ENCODE peak calls at places on chromosomes 1 and 21, in seven cellular contexts. M, W, X, T, Z, G and N are unnamed samples.

GRCh38 chr1:201146626-201147390 is 7.5 kb downstream of the TMEM9 start:
- DNase-seq in M (no peak), W (no peak), X (no peak), T (no peak), Z (no peak), G (no peak), N (no peak)

GRCh38 chr21:36479415-36480402 is at the start of gene CLDN14:
- DNase-seq in M (no peak), W (no peak), X (no peak), T (no peak), Z (no peak), G (peak), N (no peak)

GRCh38 chr1:223031690-223032601 is 111.1 kb downstream of the TLR5 start:
- DNase-seq in M (no peak), W (no peak), X (no peak), T (no peak), Z (peak), G (peak), N (peak)

GRCh38 chr1:207084241-207084640 is 4.4 kb upstream of the C4BPB start:
- DNase-seq in M (no peak), W (no peak), X (no peak), T (no peak), Z (no peak), G (no peak), N (no peak)

GRCh38 chr1:56688522-56689026 is 43.5 kb downstream of the PRKAA2 start:
- DNase-seq in M (no peak), W (peak), X (no peak), T (no peak), Z (peak), G (no peak), N (no peak)

GRCh38 chr1:192907545-192908243 is 98.9 kb downstream of the RGS2 start:
- DNase-seq in M (no peak), W (no peak), X (no peak), T (no peak), Z (peak), G (no peak), N (no peak)

GRCh38 chr1:199264283-199264682 is 625.4 kb downstream of the PTPRC start:
- DNase-seq in M (no peak), W (no peak), X (no peak), T (no peak), Z (no peak), G (no peak), N (no peak)

GRCh38 chr1:30196872-30197615 is 526.3 kb downstream of the MATN1 start:
- DNase-seq in M (no peak), W (no peak), X (no peak), T (no peak), Z (no peak), G (no peak), N (no peak)

GRCh38 chr1:58249729-58250586 is 296.6 kb downstream of the OMA1 start:
- DNase-seq in M (no peak), W (peak), X (no peak), T (peak), Z (no peak), G (peak), N (no peak)

GRCh38 chr1:180854001-180854400 is 58.7 kb upstream of the KIAA1614 start:
- DNase-seq in M (no peak), W (no peak), X (no peak), T (no peak), Z (no peak), G (no peak), N (no peak)

GRCh38 chr1:12386130-12386529 is 156.3 kb downstream of the VPS13D start:
- DNase-seq in M (no peak), W (no peak), X (no peak), T (no peak), Z (peak), G (no peak), N (no peak)

GRCh38 chr1:156376146-156376545 is 7.1 kb downstream of the RHBG start:
- DNase-seq in M (no peak), W (no peak), X (no peak), T (no peak), Z (no peak), G (no peak), N (no peak)

GRCh38 chr1:231057410-231057809 is 17.4 kb upstream of the FAM89A start:
- DNase-seq in M (no peak), W (no peak), X (no peak), T (no peak), Z (no peak), G (no peak), N (no peak)

GRCh38 chr1:234933475-234933874 is 195.2 kb downstream of the TOMM20 start:
- DNase-seq in M (no peak), W (no peak), X (no peak), T (no peak), Z (no peak), G (peak), N (no peak)

GRCh38 chr1:201260648-201261311 is 22.5 kb upstream of the PKP1 start:
- DNase-seq in M (no peak), W (no peak), X (no peak), T (no peak), Z (no peak), G (no peak), N (no peak)

GRCh38 chr1:162070825-162071224 is 1.3 kb downstream of the NOS1AP start:
- DNase-seq in M (no peak), W (no peak), X (no peak), T (no peak), Z (no peak), G (no peak), N (no peak)

GRCh38 chr1:194755241-194755953 is 1569.0 kb upstream of the B3GALT2 start:
- DNase-seq in M (no peak), W (no peak), X (no peak), T (no peak), Z (no peak), G (no peak), N (no peak)

GRCh38 chr1:157163273-157164127 is 25.3 kb upstream of the ETV3 start:
- DNase-seq in M (peak), W (peak), X (peak), T (peak), Z (peak), G (peak), N (peak)

GRCh38 chr1:7373936-7374760 is 396.9 kb upstream of the VAMP3 start:
- DNase-seq in M (no peak), W (no peak), X (no peak), T (no peak), Z (no peak), G (no peak), N (peak)

GRCh38 chr1:99218572-99218971 is 45.7 kb upstream of the PLPPR4 start:
- DNase-seq in M (no peak), W (no peak), X (no peak), T (no peak), Z (no peak), G (no peak), N (no peak)

GRCh38 chr1:154429841-154430611 is 24.9 kb downstream of the IL6R start:
- DNase-seq in M (no peak), W (no peak), X (no peak), T (no peak), Z (no peak), G (no peak), N (no peak)

GRCh38 chr1:32825181-32825580 is 7.7 kb downstream of the S100PBP start:
- DNase-seq in M (no peak), W (no peak), X (no peak), T (no peak), Z (no peak), G (no peak), N (no peak)

GRCh38 chr1:221908573-221908972 is 166.7 kb upstream of the DUSP10 start:
- DNase-seq in M (no peak), W (no peak), X (no peak), T (no peak), Z (no peak), G (no peak), N (no peak)

GRCh38 chr1:20552728-20553571 is 577 bp downstream of the FAM43B start:
- DNase-seq in M (no peak), W (peak), X (no peak), T (peak), Z (peak), G (peak), N (no peak)

GRCh38 chr1:158016651-158017335 is 23.3 kb downstream of the KIRREL1 start:
- DNase-seq in M (no peak), W (no peak), X (no peak), T (no peak), Z (peak), G (no peak), N (no peak)